ENCODE peak calls at places on chromosome 17, in four cellular contexts. L, V, W and D are unnamed samples.

GRCh38 chr17:31487648-31488263 is 96.3 kb downstream of the RAB11FIP4 start:
- DNase-seq in W (peak), L (no peak), V (peak), D (peak)

GRCh38 chr17:71003736-71004135 is 834.4 kb downstream of the KCNJ2 start:
- DNase-seq in V (no peak), L (no peak), W (no peak), D (no peak)

GRCh38 chr17:78956254-78956653 is 23.5 kb downstream of the LGALS3BP start:
- DNase-seq in W (no peak), V (no peak), L (no peak), D (no peak)

GRCh38 chr17:82012482-82013295 is 10.0 kb downstream of the CENPX start:
- DNase-seq in V (no peak), L (no peak), W (peak), D (no peak)

GRCh38 chr17:39270923-39271322 is 45.2 kb upstream of the STAC2 start:
- DNase-seq in W (peak), L (peak), V (no peak), D (no peak)

GRCh38 chr17:80124351-80124981 is 22.5 kb downstream of the EIF4A3 start:
- DNase-seq in L (peak), W (no peak), V (no peak), D (peak)

GRCh38 chr17:41539071-41539492 is 11.0 kb upstream of the KRT19 start:
- DNase-seq in W (no peak), V (no peak), L (no peak), D (no peak)

GRCh38 chr17:17078832-17079231 is 36.6 kb downstream of the MPRIP start:
- DNase-seq in L (no peak), W (no peak), V (no peak), D (no peak)

GRCh38 chr17:42748906-42749798 is 4.3 kb upstream of the EZH1 start:
- DNase-seq in L (no peak), W (no peak), V (no peak), D (no peak)

GRCh38 chr17:37483311-37484039 is 6.2 kb upstream of the DUSP14 start:
- DNase-seq in V (no peak), W (no peak), L (peak), D (no peak)

GRCh38 chr17:2053380-2054261 is 1.3 kb upstream of the HIC1 start:
- DNase-seq in W (peak), L (no peak), V (no peak), D (no peak)
- H3K4me3 ChIP-seq in W (peak), L (peak), V (peak), D (peak)

DNA sequence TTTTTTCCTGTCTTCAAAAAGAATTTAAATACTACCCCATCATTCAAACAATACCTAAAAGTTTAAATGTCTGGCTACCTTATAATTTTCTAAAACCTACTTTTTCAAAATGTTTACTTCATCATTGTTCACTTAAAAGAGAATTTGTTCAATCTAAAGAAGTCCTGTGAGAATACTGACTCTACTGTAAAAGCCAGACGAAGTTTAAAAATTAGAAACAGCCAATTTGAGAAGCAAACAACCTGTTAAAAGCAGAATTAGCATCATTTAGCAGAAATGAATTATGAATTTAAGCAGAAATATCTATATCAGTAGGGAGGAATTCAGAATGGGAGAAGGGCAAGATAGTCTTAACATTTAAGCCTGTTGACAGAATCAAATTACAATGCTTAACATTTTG is 2.1 kb downstream of the SKA2 start:
- DNase-seq in W (no peak), L (no peak), V (no peak), D (no peak)
- H3K4me3 ChIP-seq in W (peak), L (peak), V (no peak), D (no peak)

GRCh38 chr17:65057520-65058075 is 1.1 kb upstream of the GNA13 start:
- DNase-seq in W (no peak), V (no peak), L (no peak), D (no peak)
- H3K4me3 ChIP-seq in W (peak), V (peak), L (no peak), D (peak)

DNA sequence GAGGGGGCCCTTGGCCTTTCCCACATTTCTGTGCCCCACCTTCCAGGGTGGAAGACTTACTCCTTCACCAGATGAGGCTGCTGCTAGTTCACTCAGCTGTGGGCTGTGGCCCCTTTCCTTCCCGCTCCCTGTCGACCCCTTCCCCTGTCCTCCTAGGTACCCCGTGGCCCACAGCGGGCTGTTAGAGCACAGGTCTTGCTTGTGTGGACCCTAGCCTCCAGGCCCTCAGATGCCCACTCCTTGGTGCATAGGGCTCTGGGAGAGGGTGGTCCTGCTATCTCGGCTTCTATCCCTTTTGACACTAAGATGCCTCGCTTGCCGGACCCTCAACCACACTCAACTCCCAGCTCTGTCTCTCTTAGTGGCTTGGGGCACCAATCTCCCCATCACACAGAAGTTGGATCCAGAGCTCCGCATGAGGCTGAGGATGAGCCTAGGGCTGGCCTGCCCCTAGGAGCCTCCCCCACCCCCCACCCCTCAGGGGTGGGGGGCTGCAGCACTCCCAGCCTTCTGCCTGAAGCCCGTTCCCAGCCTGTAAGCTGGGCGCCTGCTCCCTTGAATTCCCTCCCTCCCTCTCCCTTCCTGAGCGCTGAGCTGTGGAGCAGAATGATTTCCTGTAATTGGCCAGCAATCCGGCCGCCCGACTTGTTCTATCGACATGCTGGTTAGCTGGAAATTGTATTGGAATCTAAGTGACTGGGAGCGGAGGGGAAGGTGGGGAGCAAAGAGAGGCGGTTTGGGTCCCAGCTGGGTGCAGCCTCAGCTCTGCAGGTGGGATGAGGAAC is 30.9 kb downstream of the DCAKD start:
- DNase-seq in W (peak), V (no peak), L (no peak), D (no peak)
- H3K4me3 ChIP-seq in W (peak), V (no peak), L (no peak), D (no peak)

DNA sequence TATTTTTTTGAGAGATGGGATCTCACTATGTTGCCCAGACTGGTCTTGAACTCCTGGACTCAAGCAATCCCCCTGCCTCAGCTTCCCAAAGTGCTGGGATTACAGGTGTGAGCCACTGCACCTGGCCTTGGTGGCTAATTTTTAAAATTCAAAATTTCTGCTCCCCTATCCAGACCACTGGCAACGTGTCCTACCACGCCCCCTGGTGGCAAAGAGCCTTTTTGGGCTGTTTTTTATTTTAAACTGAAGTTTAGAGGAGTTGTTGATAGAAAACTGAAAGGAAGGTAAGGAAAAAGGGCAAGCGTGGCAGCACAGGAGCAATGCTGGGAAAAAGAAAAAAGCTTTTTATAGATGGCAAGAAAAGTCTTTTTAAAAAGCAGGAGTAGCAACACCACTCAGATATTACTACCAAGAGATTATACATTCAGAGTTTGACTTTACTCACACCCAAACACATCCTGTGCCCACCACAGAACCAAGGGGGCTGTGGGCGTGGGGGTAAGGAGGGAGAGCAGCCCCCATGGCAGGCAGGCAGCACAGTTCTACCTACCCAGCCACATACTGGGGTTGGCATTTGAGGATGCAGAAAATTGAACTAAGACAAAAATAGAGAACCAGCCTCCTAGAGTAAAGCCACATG is 4.2 kb upstream of the MXRA7 start:
- DNase-seq in W (peak), L (no peak), V (no peak), D (no peak)
- H3K4me3 ChIP-seq in W (no peak), L (no peak), V (no peak), D (no peak)

GRCh38 chr17:47808036-47808829 is 13.4 kb downstream of the OSBPL7 start:
- DNase-seq in V (no peak), W (no peak), L (no peak), D (no peak)
- H3K4me3 ChIP-seq in V (no peak), W (no peak), L (no peak), D (no peak)

GRCh38 chr17:327296-327695 is 25.3 kb downstream of the RPH3AL start:
- DNase-seq in L (no peak), W (no peak), V (no peak), D (no peak)

GRCh38 chr17:327971-328370 is 24.6 kb downstream of the RPH3AL start:
- DNase-seq in W (no peak), L (no peak), V (no peak), D (no peak)

GRCh38 chr17:332023-332422 is 20.6 kb downstream of the RPH3AL start:
- DNase-seq in W (no peak), V (no peak), L (no peak), D (no peak)

GRCh38 chr17:330993-331701 is 21.5 kb downstream of the RPH3AL start:
- DNase-seq in W (no peak), V (no peak), L (no peak), D (no peak)

DNA sequence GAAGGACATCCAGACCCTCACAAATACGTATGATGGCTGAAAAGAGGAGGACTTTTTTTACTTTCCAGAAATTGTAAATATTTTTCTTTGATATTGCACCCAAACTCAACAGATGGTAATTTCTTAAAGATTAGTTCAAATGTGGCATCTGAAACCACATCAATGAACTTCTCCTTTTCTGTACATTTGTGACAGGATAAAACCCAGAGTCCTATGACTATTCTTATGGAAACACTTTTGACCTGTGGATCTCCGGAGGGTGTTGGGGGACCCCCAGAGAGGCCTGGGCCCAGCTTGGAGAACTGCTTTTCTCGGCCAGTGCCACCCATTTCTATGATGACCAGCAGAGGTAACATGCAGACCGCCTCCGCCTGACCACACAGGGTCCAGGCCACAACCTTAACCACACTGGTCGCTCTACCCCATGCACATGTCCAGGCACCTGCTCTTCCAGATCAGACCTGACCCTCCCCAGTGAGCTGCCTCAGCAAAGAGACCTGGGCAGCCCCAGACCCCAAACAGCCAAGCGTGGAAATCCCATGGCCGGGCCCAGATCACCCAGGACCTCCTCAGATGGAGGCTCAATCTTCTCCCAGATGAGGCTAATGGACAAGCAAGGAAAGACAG is 22.7 kb downstream of the RPH3AL start:
- DNase-seq in V (no peak), W (no peak), L (no peak), D (no peak)
- H3K4me3 ChIP-seq in V (no peak), W (no peak), L (no peak), D (no peak)

GRCh38 chr17:1625507-1626080 is 3.0 kb downstream of the SLC43A2 start:
- DNase-seq in W (no peak), V (no peak), L (no peak), D (peak)

GRCh38 chr17:1627219-1627986 is 1.2 kb downstream of the SLC43A2 start:
- DNase-seq in L (no peak), W (peak), V (no peak), D (no peak)

GRCh38 chr17:1625053-1625452 is 3.6 kb downstream of the SLC43A2 start:
- DNase-seq in V (no peak), W (no peak), L (no peak), D (no peak)

GRCh38 chr17:1624650-1625049 is 4.0 kb downstream of the SLC43A2 start:
- DNase-seq in V (no peak), W (no peak), L (no peak), D (no peak)

DNA sequence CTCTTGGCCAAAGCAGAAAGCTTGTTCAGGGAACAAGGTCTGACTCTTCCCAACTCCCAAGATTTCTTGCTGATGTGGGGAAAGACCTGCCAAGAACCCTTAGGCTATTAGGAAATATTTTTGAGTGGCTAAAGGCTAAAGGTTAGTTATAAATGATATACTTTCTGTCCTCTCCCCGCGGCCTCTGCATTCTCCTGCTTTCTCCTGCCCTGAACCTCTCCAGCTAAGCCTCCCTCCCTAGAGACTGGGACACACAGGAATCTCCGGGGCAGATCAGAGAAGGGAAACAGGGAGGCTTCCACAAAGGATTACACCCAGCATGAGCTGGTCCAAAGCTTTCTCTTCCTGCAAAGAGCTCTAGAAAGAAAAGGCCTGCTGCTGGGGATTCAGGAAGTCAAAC is 2.3 kb downstream of the SLC43A2 start:
- DNase-seq in L (no peak), W (no peak), V (no peak), D (peak)
- H3K4me3 ChIP-seq in L (no peak), W (no peak), V (peak), D (no peak)

GRCh38 chr17:8726477-8726876 is 18.2 kb downstream of the CCDC42 start:
- DNase-seq in V (no peak), W (no peak), L (no peak), D (no peak)
- H3K4me3 ChIP-seq in V (no peak), W (no peak), L (no peak), D (no peak)

GRCh38 chr17:75673487-75673886 is 6.3 kb downstream of the SAP30BP start:
- DNase-seq in V (no peak), W (no peak), L (no peak), D (no peak)
- H3K4me3 ChIP-seq in V (no peak), W (no peak), L (no peak), D (no peak)